ENCODE peak calls at places on chromosome 19, in eight cellular contexts. One of them, this sample, is unnamed.

GRCh38 chr19:33795370-33796163 is 1.1 kb upstream of the KCTD15 start:
- DNase-seq in ovary: peak
- DNase-seq in fibroblast of lung: peak
- DNase-seq in dorsolateral prefrontal cortex: no peak
- DNase-seq in PC-3: peak
- DNase-seq in kidney: peak
- DNase-seq in choroid plexus epithelial cell: peak
- DNase-seq in coronary artery: peak
- DNase-seq in this sample: peak

GRCh38 chr19:33464010-33464732 is 57.4 kb downstream of the PEPD start:
- DNase-seq in ovary: no peak
- DNase-seq in fibroblast of lung: no peak
- DNase-seq in dorsolateral prefrontal cortex: no peak
- DNase-seq in PC-3: no peak
- DNase-seq in kidney: no peak
- DNase-seq in choroid plexus epithelial cell: no peak
- DNase-seq in coronary artery: peak
- DNase-seq in this sample: no peak

GRCh38 chr19:50490411-50490811 is 13.8 kb upstream of the GARIN5A start:
- DNase-seq in ovary: no peak
- DNase-seq in fibroblast of lung: no peak
- DNase-seq in dorsolateral prefrontal cortex: no peak
- DNase-seq in PC-3: no peak
- DNase-seq in kidney: peak
- DNase-seq in choroid plexus epithelial cell: no peak
- DNase-seq in coronary artery: no peak
- DNase-seq in this sample: no peak

GRCh38 chr19:42606660-42607351 is 12.1 kb upstream of the CEACAM8 start:
- DNase-seq in ovary: no peak
- DNase-seq in fibroblast of lung: peak
- DNase-seq in dorsolateral prefrontal cortex: no peak
- DNase-seq in PC-3: peak
- DNase-seq in kidney: peak
- DNase-seq in choroid plexus epithelial cell: peak
- DNase-seq in coronary artery: no peak
- DNase-seq in this sample: peak

GRCh38 chr19:6416658-6417405 is 7.8 kb downstream of the KHSRP start:
- DNase-seq in ovary: no peak
- DNase-seq in fibroblast of lung: no peak
- DNase-seq in dorsolateral prefrontal cortex: no peak
- DNase-seq in PC-3: no peak
- DNase-seq in kidney: no peak
- DNase-seq in choroid plexus epithelial cell: no peak
- DNase-seq in coronary artery: no peak
- DNase-seq in this sample: no peak

GRCh38 chr19:46678110-46678732 is 17.2 kb upstream of the DACT3 start:
- DNase-seq in ovary: no peak
- DNase-seq in fibroblast of lung: no peak
- DNase-seq in dorsolateral prefrontal cortex: no peak
- DNase-seq in PC-3: peak
- DNase-seq in kidney: no peak
- DNase-seq in choroid plexus epithelial cell: no peak
- DNase-seq in coronary artery: no peak
- DNase-seq in this sample: peak

GRCh38 chr19:16429066-16429758 is 42.6 kb downstream of the EPS15L1 start:
- DNase-seq in ovary: no peak
- DNase-seq in fibroblast of lung: no peak
- DNase-seq in dorsolateral prefrontal cortex: peak
- DNase-seq in PC-3: peak
- DNase-seq in kidney: no peak
- DNase-seq in choroid plexus epithelial cell: no peak
- DNase-seq in coronary artery: no peak
- DNase-seq in this sample: no peak

GRCh38 chr19:31262673-31263308 is 86.4 kb downstream of the TSHZ3 start:
- DNase-seq in ovary: no peak
- DNase-seq in fibroblast of lung: peak
- DNase-seq in dorsolateral prefrontal cortex: no peak
- DNase-seq in PC-3: no peak
- DNase-seq in kidney: peak
- DNase-seq in choroid plexus epithelial cell: peak
- DNase-seq in coronary artery: no peak
- DNase-seq in this sample: peak

GRCh38 chr19:58001895-58002369 is 688 bp downstream of the ZNF606 start:
- DNase-seq in ovary: no peak
- DNase-seq in fibroblast of lung: peak
- DNase-seq in dorsolateral prefrontal cortex: no peak
- DNase-seq in PC-3: no peak
- DNase-seq in kidney: no peak
- DNase-seq in choroid plexus epithelial cell: peak
- DNase-seq in coronary artery: no peak
- DNase-seq in this sample: peak

GRCh38 chr19:3225677-3226093 is 1.2 kb downstream of the CELF5 start:
- DNase-seq in ovary: no peak
- DNase-seq in fibroblast of lung: no peak
- DNase-seq in dorsolateral prefrontal cortex: no peak
- DNase-seq in PC-3: no peak
- DNase-seq in kidney: no peak
- DNase-seq in choroid plexus epithelial cell: no peak
- DNase-seq in coronary artery: no peak
- DNase-seq in this sample: no peak

GRCh38 chr19:3222709-3223108 is 1.8 kb upstream of the CELF5 start:
- DNase-seq in ovary: no peak
- DNase-seq in fibroblast of lung: no peak
- DNase-seq in dorsolateral prefrontal cortex: no peak
- DNase-seq in PC-3: no peak
- DNase-seq in kidney: no peak
- DNase-seq in choroid plexus epithelial cell: no peak
- DNase-seq in coronary artery: no peak
- DNase-seq in this sample: no peak

GRCh38 chr19:3220576-3220975 is 3.9 kb upstream of the CELF5 start:
- DNase-seq in ovary: no peak
- DNase-seq in fibroblast of lung: no peak
- DNase-seq in dorsolateral prefrontal cortex: no peak
- DNase-seq in PC-3: no peak
- DNase-seq in kidney: no peak
- DNase-seq in choroid plexus epithelial cell: no peak
- DNase-seq in coronary artery: no peak
- DNase-seq in this sample: no peak

GRCh38 chr19:3227054-3227626 is 2.7 kb downstream of the CELF5 start:
- DNase-seq in ovary: no peak
- DNase-seq in fibroblast of lung: no peak
- DNase-seq in dorsolateral prefrontal cortex: no peak
- DNase-seq in PC-3: no peak
- DNase-seq in kidney: no peak
- DNase-seq in choroid plexus epithelial cell: no peak
- DNase-seq in coronary artery: no peak
- DNase-seq in this sample: no peak

DNA sequence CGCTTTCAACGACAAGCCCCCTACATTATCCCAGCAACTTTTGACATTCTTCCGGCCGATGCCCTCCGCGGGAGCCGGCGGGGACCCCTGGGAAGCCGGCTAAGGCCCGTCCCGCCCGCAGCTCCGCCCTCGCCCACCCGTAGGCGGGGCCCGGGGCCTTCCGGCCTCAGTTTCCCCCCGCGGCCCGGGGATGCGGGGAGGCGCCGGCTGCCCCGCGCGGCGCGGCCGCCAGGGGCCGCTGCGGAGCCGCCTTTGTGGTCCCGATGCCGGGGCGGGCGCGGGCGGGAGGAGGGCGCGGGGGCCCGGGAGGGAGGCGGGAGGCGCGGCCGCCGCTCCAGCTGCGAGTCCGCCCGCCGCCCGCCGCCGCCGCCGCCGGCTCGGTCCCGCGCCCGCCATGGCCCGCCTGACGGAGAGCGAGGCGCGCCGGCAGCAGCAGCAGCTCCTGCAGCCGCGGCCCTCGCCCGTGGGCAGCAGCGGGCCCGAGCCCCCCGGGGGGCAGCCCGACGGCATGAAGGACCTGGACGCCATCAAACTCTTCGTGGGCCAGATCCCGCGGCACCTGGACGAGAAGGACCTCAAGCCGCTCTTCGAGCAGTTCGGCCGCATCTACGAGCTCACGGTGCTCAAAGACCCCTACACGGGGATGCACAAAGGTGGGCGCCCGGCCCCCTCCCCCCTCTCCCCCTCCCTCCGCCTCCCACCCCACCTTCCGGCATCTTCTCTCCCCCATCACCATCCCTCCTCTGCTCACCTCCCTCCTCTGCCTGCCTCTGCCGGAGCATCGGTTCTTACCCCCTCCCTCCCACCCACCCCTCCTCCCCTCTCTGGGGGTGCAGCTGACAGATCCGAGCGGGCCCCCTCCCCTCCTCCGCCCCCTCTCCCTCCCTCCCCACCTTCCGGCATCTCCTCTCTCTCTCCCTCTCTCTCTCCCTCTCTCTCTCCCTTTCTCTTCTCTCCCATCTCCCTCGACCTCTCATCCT is at the start of gene CELF5:
- DNase-seq in ovary: peak
- DNase-seq in fibroblast of lung: peak
- DNase-seq in dorsolateral prefrontal cortex: peak
- DNase-seq in PC-3: peak
- DNase-seq in kidney: no peak
- DNase-seq in choroid plexus epithelial cell: peak
- DNase-seq in coronary artery: no peak
- DNase-seq in this sample: peak
- TF ChIP-seq CTCF in ovary: peak
- TF ChIP-seq CTCF in fibroblast of lung: no peak
- TF ChIP-seq CTCF in dorsolateral prefrontal cortex: peak
- TF ChIP-seq CTCF in PC-3: no peak
- TF ChIP-seq CTCF in kidney: peak
- TF ChIP-seq CTCF in choroid plexus epithelial cell: peak
- TF ChIP-seq CTCF in coronary artery: peak
- TF ChIP-seq CTCF in this sample: no peak

DNA sequence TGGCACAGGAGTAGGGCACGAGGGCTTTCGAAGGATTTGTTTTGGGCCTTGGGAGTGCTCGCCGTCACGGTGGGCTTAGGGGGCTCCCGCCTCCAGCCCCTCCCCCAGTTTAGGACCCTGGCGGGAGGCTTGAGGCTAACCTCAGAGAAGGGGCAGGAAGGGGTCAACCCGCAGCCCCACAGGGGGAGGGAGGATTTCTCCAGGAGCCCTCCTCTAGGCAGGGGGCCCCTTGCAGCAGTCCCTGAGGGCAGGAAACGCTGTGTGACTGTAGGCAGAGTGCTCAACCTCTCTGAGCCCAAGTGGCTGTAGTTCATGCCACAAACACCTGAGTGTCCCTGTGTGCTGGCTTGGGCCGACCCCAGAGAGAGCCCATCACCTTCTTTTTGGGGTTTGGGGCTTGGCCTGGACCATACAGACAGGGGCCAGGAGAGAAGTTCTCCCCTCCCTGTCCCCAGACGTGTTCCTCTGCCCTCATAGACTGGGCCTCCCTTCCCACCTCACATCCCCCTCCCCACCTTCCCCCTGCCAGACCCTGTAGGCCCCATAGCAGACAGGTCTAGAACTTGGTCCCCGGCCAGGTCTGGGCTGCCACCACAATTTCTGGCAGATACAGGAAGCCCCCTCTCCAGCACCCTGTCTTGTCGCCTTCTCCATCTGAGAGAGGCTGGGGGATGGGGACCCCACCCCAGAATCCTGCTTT is 8.1 kb downstream of the ISYNA1 start:
- DNase-seq in ovary: peak
- DNase-seq in fibroblast of lung: no peak
- DNase-seq in dorsolateral prefrontal cortex: no peak
- DNase-seq in PC-3: no peak
- DNase-seq in kidney: no peak
- DNase-seq in choroid plexus epithelial cell: peak
- DNase-seq in coronary artery: no peak
- DNase-seq in this sample: no peak
- H3K4me3 ChIP-seq in ovary: peak
- H3K4me3 ChIP-seq in fibroblast of lung: no peak
- H3K4me3 ChIP-seq in dorsolateral prefrontal cortex: peak
- H3K4me3 ChIP-seq in PC-3: no peak
- H3K4me3 ChIP-seq in kidney: no peak
- H3K4me3 ChIP-seq in choroid plexus epithelial cell: peak
- H3K4me3 ChIP-seq in coronary artery: peak
- H3K4me3 ChIP-seq in this sample: no peak

GRCh38 chr19:55028757-55029156 is 9.3 kb downstream of the GP6 start:
- DNase-seq in ovary: no peak
- DNase-seq in fibroblast of lung: no peak
- DNase-seq in dorsolateral prefrontal cortex: no peak
- DNase-seq in PC-3: no peak
- DNase-seq in kidney: no peak
- DNase-seq in choroid plexus epithelial cell: no peak
- DNase-seq in coronary artery: no peak
- DNase-seq in this sample: no peak

GRCh38 chr19:55032170-55032569 is 5.9 kb downstream of the GP6 start:
- DNase-seq in ovary: no peak
- DNase-seq in fibroblast of lung: no peak
- DNase-seq in dorsolateral prefrontal cortex: no peak
- DNase-seq in PC-3: no peak
- DNase-seq in kidney: peak
- DNase-seq in choroid plexus epithelial cell: no peak
- DNase-seq in coronary artery: no peak
- DNase-seq in this sample: no peak

GRCh38 chr19:55036058-55036457 is 2.0 kb downstream of the GP6 start:
- DNase-seq in ovary: no peak
- DNase-seq in fibroblast of lung: no peak
- DNase-seq in dorsolateral prefrontal cortex: no peak
- DNase-seq in PC-3: no peak
- DNase-seq in kidney: no peak
- DNase-seq in choroid plexus epithelial cell: no peak
- DNase-seq in coronary artery: no peak
- DNase-seq in this sample: no peak

GRCh38 chr19:55031178-55031577 is 6.9 kb downstream of the GP6 start:
- DNase-seq in ovary: no peak
- DNase-seq in fibroblast of lung: no peak
- DNase-seq in dorsolateral prefrontal cortex: no peak
- DNase-seq in PC-3: no peak
- DNase-seq in kidney: no peak
- DNase-seq in choroid plexus epithelial cell: no peak
- DNase-seq in coronary artery: no peak
- DNase-seq in this sample: no peak

DNA sequence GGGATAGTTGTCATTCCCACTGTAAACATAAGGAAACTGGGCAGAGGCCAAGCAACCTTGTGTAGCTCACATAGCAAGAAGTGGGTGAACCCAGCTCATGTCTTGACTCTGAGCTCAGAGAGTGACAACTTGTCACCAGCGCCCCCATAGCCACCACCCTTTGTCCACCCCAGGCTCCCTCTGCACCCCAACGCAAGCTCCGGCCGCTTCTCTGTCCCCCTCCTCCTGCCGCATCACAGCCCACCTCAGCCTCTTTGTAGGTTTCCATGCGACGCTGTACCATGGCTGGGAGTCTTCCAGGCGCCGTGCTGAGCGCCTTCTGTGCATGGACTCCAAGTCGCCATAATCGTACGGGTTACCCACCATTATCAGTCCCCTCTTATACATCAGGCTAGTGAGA is 3.3 kb downstream of the GP6 start:
- DNase-seq in ovary: no peak
- DNase-seq in fibroblast of lung: no peak
- DNase-seq in dorsolateral prefrontal cortex: no peak
- DNase-seq in PC-3: no peak
- DNase-seq in kidney: peak
- DNase-seq in choroid plexus epithelial cell: no peak
- DNase-seq in coronary artery: no peak
- DNase-seq in this sample: no peak
- TF ChIP-seq CTCF in ovary: no peak
- TF ChIP-seq CTCF in fibroblast of lung: no peak
- TF ChIP-seq CTCF in dorsolateral prefrontal cortex: no peak
- TF ChIP-seq CTCF in PC-3: no peak
- TF ChIP-seq CTCF in kidney: no peak
- TF ChIP-seq CTCF in choroid plexus epithelial cell: no peak
- TF ChIP-seq CTCF in coronary artery: no peak
- TF ChIP-seq CTCF in this sample: no peak

GRCh38 chr19:990746-991145 is 6.6 kb downstream of the WDR18 start:
- DNase-seq in ovary: no peak
- DNase-seq in fibroblast of lung: no peak
- DNase-seq in dorsolateral prefrontal cortex: no peak
- DNase-seq in PC-3: no peak
- DNase-seq in kidney: no peak
- DNase-seq in choroid plexus epithelial cell: no peak
- DNase-seq in coronary artery: no peak
- DNase-seq in this sample: no peak
- H3K4me3 ChIP-seq in ovary: no peak
- H3K4me3 ChIP-seq in fibroblast of lung: no peak
- H3K4me3 ChIP-seq in dorsolateral prefrontal cortex: no peak
- H3K4me3 ChIP-seq in PC-3: no peak
- H3K4me3 ChIP-seq in kidney: no peak
- H3K4me3 ChIP-seq in choroid plexus epithelial cell: no peak
- H3K4me3 ChIP-seq in coronary artery: no peak
- H3K4me3 ChIP-seq in this sample: no peak

This sample was measured in fibroblast of pulmonary artery.